ENCODE peak calls at places on chromosomes 5 and 9, in seven cellular contexts. U, K, S, H, D, T and Z are unnamed samples.

GRCh38 chr5:177370488-177371119 is 12.9 kb downstream of the RGS14 start:
- DNase-seq in U (peak), K (peak), S (no peak), H (peak), D (peak), T (peak), Z (peak)

GRCh38 chr5:125899006-125899405 is 524.2 kb upstream of the GRAMD2B start:
- DNase-seq in U (no peak), K (no peak), S (no peak), H (no peak), D (no peak), T (no peak), Z (no peak)

GRCh38 chr5:169637856-169638190 is 748 bp downstream of the DOCK2 start:
- DNase-seq in U (no peak), K (no peak), S (no peak), H (peak), D (no peak), T (peak), Z (no peak)

GRCh38 chr5:171390883-171391677 is 3.4 kb downstream of the NPM1 start:
- DNase-seq in U (no peak), K (no peak), S (no peak), H (no peak), D (no peak), T (no peak), Z (no peak)

GRCh38 chr5:176711883-176712282 is 64.6 kb downstream of the TSPAN17 start:
- DNase-seq in U (no peak), K (no peak), S (no peak), H (no peak), D (no peak), T (no peak), Z (no peak)

GRCh38 chr9:96420468-96421219 is 2.5 kb upstream of the ZNF367 start:
- DNase-seq in U (peak), K (no peak), S (no peak), H (no peak), D (peak), T (peak), Z (peak)

GRCh38 chr5:138611295-138612220 is 36.4 kb upstream of the HSPA9 start:
- DNase-seq in U (peak), K (peak), S (peak), H (no peak), D (no peak), T (no peak), Z (peak)

GRCh38 chr9:3956081-3956701 is 343.7 kb downstream of the GLIS3 start:
- DNase-seq in U (no peak), K (no peak), S (no peak), H (no peak), D (no peak), T (no peak), Z (no peak)

GRCh38 chr9:69675563-69675962 is 3.4 kb upstream of the APBA1 start:
- DNase-seq in U (no peak), K (no peak), S (no peak), H (no peak), D (no peak), T (no peak), Z (peak)

GRCh38 chr9:124279531-124280175 is 21.9 kb downstream of the NEK6 start:
- DNase-seq in U (no peak), K (no peak), S (no peak), H (no peak), D (no peak), T (no peak), Z (peak)

GRCh38 chr5:176678584-176678983 is 31.3 kb downstream of the TSPAN17 start:
- DNase-seq in U (no peak), K (no peak), S (no peak), H (no peak), D (no peak), T (no peak), Z (no peak)

GRCh38 chr5:72608297-72608696 is 101.1 kb upstream of the ZNF366 start:
- DNase-seq in U (peak), K (no peak), S (peak), H (no peak), D (no peak), T (no peak), Z (peak)

GRCh38 chr9:127929044-127929979 is 1.3 kb downstream of the PIP5KL1 start:
- DNase-seq in U (no peak), K (no peak), S (no peak), H (no peak), D (no peak), T (no peak), Z (no peak)

GRCh38 chr9:79490657-79491250 is 81.0 kb upstream of the TLE4 start:
- DNase-seq in U (no peak), K (no peak), S (no peak), H (no peak), D (no peak), T (no peak), Z (no peak)

GRCh38 chr9:75152416-75152815 is 64.1 kb downstream of the OSTF1 start:
- DNase-seq in U (no peak), K (no peak), S (no peak), H (no peak), D (no peak), T (no peak), Z (no peak)

GRCh38 chr5:82023530-82024095 is 51.8 kb downstream of the ATG10 start:
- DNase-seq in U (no peak), K (no peak), S (no peak), H (no peak), D (no peak), T (no peak), Z (no peak)

GRCh38 chr9:92406506-92406905 is 2.1 kb upstream of the OGN start:
- DNase-seq in U (peak), K (no peak), S (no peak), H (peak), D (no peak), T (peak), Z (peak)

GRCh38 chr5:154368041-154368800 is 77.6 kb upstream of the SAP30L start:
- DNase-seq in U (peak), K (no peak), S (no peak), H (no peak), D (peak), T (no peak), Z (peak)

GRCh38 chr5:76849767-76850291 is at the start of gene S100Z:
- DNase-seq in U (peak), K (no peak), S (no peak), H (no peak), D (no peak), T (no peak), Z (no peak)

GRCh38 chr5:58184910-58185309 is 275.0 kb downstream of the PLK2 start:
- DNase-seq in U (peak), K (no peak), S (no peak), H (no peak), D (no peak), T (no peak), Z (peak)

GRCh38 chr9:134872482-134873231 is 8.0 kb upstream of the FCN2 start:
- DNase-seq in U (no peak), K (no peak), S (no peak), H (no peak), D (no peak), T (no peak), Z (no peak)

GRCh38 chr9:25808554-25808953 is 130.3 kb upstream of the TUSC1 start:
- DNase-seq in U (no peak), K (no peak), S (no peak), H (no peak), D (no peak), T (no peak), Z (no peak)

GRCh38 chr5:28557114-28557513 is 1518.7 kb upstream of the CDH9 start:
- DNase-seq in U (no peak), K (no peak), S (no peak), H (no peak), D (no peak), T (no peak), Z (no peak)

GRCh38 chr5:132363431-132364112 is 5.9 kb upstream of the SLC22A5 start:
- DNase-seq in U (peak), K (no peak), S (no peak), H (no peak), D (peak), T (no peak), Z (peak)